ENCODE peak calls at places on chromosomes 1 and 21, in four cellular contexts. One of them, this sample, is unnamed.

GRCh38 chr21:31993826-31994791 is 121.3 kb downstream of the HUNK start:
- DNase-seq in Panc1: no peak
- DNase-seq in dorsolateral prefrontal cortex: no peak
- DNase-seq in choroid plexus epithelial cell: no peak
- DNase-seq in this sample: no peak

GRCh38 chr1:220528679-220529529 is 968 bp downstream of the MARK1 start:
- DNase-seq in dorsolateral prefrontal cortex: no peak
- DNase-seq in choroid plexus epithelial cell: no peak
- DNase-seq in Panc1: no peak
- DNase-seq in this sample: no peak

GRCh38 chr1:58576727-58577675 is at the start of gene TACSTD2:
- DNase-seq in choroid plexus epithelial cell: no peak
- DNase-seq in Panc1: no peak
- DNase-seq in dorsolateral prefrontal cortex: no peak
- DNase-seq in this sample: no peak

GRCh38 chr1:78032964-78033796 is 12.6 kb upstream of the GIPC2 start:
- DNase-seq in Panc1: no peak
- DNase-seq in dorsolateral prefrontal cortex: no peak
- DNase-seq in choroid plexus epithelial cell: peak
- DNase-seq in this sample: peak

GRCh38 chr21:43343992-43344886 is 82.7 kb downstream of the SIK1 start:
- DNase-seq in dorsolateral prefrontal cortex: no peak
- DNase-seq in Panc1: no peak
- DNase-seq in choroid plexus epithelial cell: peak
- DNase-seq in this sample: peak

GRCh38 chr1:216793303-216793702 is 70.1 kb upstream of the ESRRG start:
- DNase-seq in dorsolateral prefrontal cortex: no peak
- DNase-seq in Panc1: no peak
- DNase-seq in choroid plexus epithelial cell: no peak
- DNase-seq in this sample: no peak

GRCh38 chr21:43864313-43864805 is 664 bp upstream of the AGPAT3 start:
- DNase-seq in dorsolateral prefrontal cortex: peak
- DNase-seq in Panc1: no peak
- DNase-seq in choroid plexus epithelial cell: no peak
- DNase-seq in this sample: peak

GRCh38 chr1:235883261-235883927 is 16.7 kb upstream of the LYST start:
- DNase-seq in choroid plexus epithelial cell: peak
- DNase-seq in dorsolateral prefrontal cortex: peak
- DNase-seq in Panc1: peak
- DNase-seq in this sample: peak

GRCh38 chr1:55224729-55225128 is 9.6 kb upstream of the USP24 start:
- DNase-seq in Panc1: no peak
- DNase-seq in dorsolateral prefrontal cortex: no peak
- DNase-seq in choroid plexus epithelial cell: no peak
- DNase-seq in this sample: no peak

GRCh38 chr1:86750530-86750929 is 46.2 kb downstream of the SH3GLB1 start:
- DNase-seq in dorsolateral prefrontal cortex: no peak
- DNase-seq in Panc1: no peak
- DNase-seq in choroid plexus epithelial cell: no peak
- DNase-seq in this sample: no peak

GRCh38 chr1:227062306-227062705 is 122.2 kb downstream of the COQ8A start:
- DNase-seq in Panc1: no peak
- DNase-seq in choroid plexus epithelial cell: no peak
- DNase-seq in dorsolateral prefrontal cortex: no peak
- DNase-seq in this sample: no peak

GRCh38 chr21:14075346-14076142 is 135.2 kb downstream of the LIPI start:
- DNase-seq in Panc1: no peak
- DNase-seq in choroid plexus epithelial cell: no peak
- DNase-seq in dorsolateral prefrontal cortex: no peak
- DNase-seq in this sample: no peak

GRCh38 chr1:67987046-67987799 is 63.2 kb downstream of the DIRAS3 start:
- DNase-seq in dorsolateral prefrontal cortex: no peak
- DNase-seq in choroid plexus epithelial cell: peak
- DNase-seq in Panc1: no peak
- DNase-seq in this sample: peak

GRCh38 chr1:108041360-108042143 is 76.6 kb upstream of the VAV3 start:
- DNase-seq in choroid plexus epithelial cell: no peak
- DNase-seq in Panc1: no peak
- DNase-seq in dorsolateral prefrontal cortex: no peak
- DNase-seq in this sample: peak

GRCh38 chr1:83516369-83516768 is 482.6 kb downstream of the TTLL7 start:
- DNase-seq in choroid plexus epithelial cell: no peak
- DNase-seq in Panc1: no peak
- DNase-seq in dorsolateral prefrontal cortex: no peak
- DNase-seq in this sample: peak

GRCh38 chr1:169100208-169100882 is 6.1 kb upstream of the ATP1B1 start:
- DNase-seq in choroid plexus epithelial cell: no peak
- DNase-seq in Panc1: no peak
- DNase-seq in dorsolateral prefrontal cortex: no peak
- DNase-seq in this sample: no peak

GRCh38 chr1:92951141-92951582 is 10.1 kb downstream of the DIPK1A start:
- DNase-seq in dorsolateral prefrontal cortex: no peak
- DNase-seq in Panc1: no peak
- DNase-seq in choroid plexus epithelial cell: peak
- DNase-seq in this sample: peak

GRCh38 chr1:115069626-115070308 is 19.5 kb downstream of the TSPAN2 start:
- DNase-seq in choroid plexus epithelial cell: peak
- DNase-seq in Panc1: no peak
- DNase-seq in dorsolateral prefrontal cortex: no peak
- DNase-seq in this sample: no peak

GRCh38 chr1:212669102-212669501 is 30.5 kb downstream of the BATF3 start:
- DNase-seq in Panc1: no peak
- DNase-seq in choroid plexus epithelial cell: peak
- DNase-seq in dorsolateral prefrontal cortex: no peak
- DNase-seq in this sample: peak

GRCh38 chr1:228376651-228377631 is 29.7 kb downstream of the TRIM11 start:
- DNase-seq in dorsolateral prefrontal cortex: no peak
- DNase-seq in choroid plexus epithelial cell: no peak
- DNase-seq in Panc1: no peak
- DNase-seq in this sample: no peak

GRCh38 chr1:156851779-156852413 is 7.0 kb downstream of the INSRR start:
- DNase-seq in Panc1: no peak
- DNase-seq in choroid plexus epithelial cell: no peak
- DNase-seq in dorsolateral prefrontal cortex: no peak
- DNase-seq in this sample: no peak

GRCh38 chr1:54297596-54298283 is 97.8 kb downstream of the MRPL37 start:
- DNase-seq in choroid plexus epithelial cell: no peak
- DNase-seq in dorsolateral prefrontal cortex: peak
- DNase-seq in Panc1: no peak
- DNase-seq in this sample: peak

GRCh38 chr1:117686907-117687306 is 81.1 kb downstream of the TENT5C start:
- DNase-seq in dorsolateral prefrontal cortex: no peak
- DNase-seq in Panc1: no peak
- DNase-seq in choroid plexus epithelial cell: peak
- DNase-seq in this sample: peak

GRCh38 chr1:216910081-216910840 is 187.0 kb upstream of the ESRRG start:
- DNase-seq in dorsolateral prefrontal cortex: no peak
- DNase-seq in choroid plexus epithelial cell: peak
- DNase-seq in Panc1: no peak
- DNase-seq in this sample: no peak

GRCh38 chr1:10530281-10530740 is 55.6 kb downstream of the PEX14 start:
- DNase-seq in dorsolateral prefrontal cortex: no peak
- DNase-seq in choroid plexus epithelial cell: peak
- DNase-seq in Panc1: no peak
- DNase-seq in this sample: peak

GRCh38 chr1:236864996-236865877 is 70.1 kb downstream of the MTR start:
- DNase-seq in choroid plexus epithelial cell: no peak
- DNase-seq in dorsolateral prefrontal cortex: no peak
- DNase-seq in Panc1: no peak
- DNase-seq in this sample: no peak

GRCh38 chr1:151988405-151988851 is 5.2 kb downstream of the S100A10 start:
- DNase-seq in choroid plexus epithelial cell: peak
- DNase-seq in dorsolateral prefrontal cortex: no peak
- DNase-seq in Panc1: no peak
- DNase-seq in this sample: peak

GRCh38 chr1:25992689-25993146 is 5.1 kb downstream of the PAFAH2 start:
- DNase-seq in dorsolateral prefrontal cortex: no peak
- DNase-seq in choroid plexus epithelial cell: no peak
- DNase-seq in Panc1: no peak
- DNase-seq in this sample: no peak

GRCh38 chr1:25991937-25992688 is 5.8 kb downstream of the PAFAH2 start:
- DNase-seq in choroid plexus epithelial cell: peak
- DNase-seq in dorsolateral prefrontal cortex: no peak
- DNase-seq in Panc1: no peak
- DNase-seq in this sample: no peak

GRCh38 chr1:25989440-25989839 is 8.4 kb downstream of the PAFAH2 start:
- DNase-seq in dorsolateral prefrontal cortex: no peak
- DNase-seq in Panc1: no peak
- DNase-seq in choroid plexus epithelial cell: no peak
- DNase-seq in this sample: no peak

GRCh38 chr1:25990702-25991395 is 7.0 kb downstream of the PAFAH2 start:
- DNase-seq in dorsolateral prefrontal cortex: no peak
- DNase-seq in Panc1: no peak
- DNase-seq in choroid plexus epithelial cell: no peak
- DNase-seq in this sample: no peak

DNA sequence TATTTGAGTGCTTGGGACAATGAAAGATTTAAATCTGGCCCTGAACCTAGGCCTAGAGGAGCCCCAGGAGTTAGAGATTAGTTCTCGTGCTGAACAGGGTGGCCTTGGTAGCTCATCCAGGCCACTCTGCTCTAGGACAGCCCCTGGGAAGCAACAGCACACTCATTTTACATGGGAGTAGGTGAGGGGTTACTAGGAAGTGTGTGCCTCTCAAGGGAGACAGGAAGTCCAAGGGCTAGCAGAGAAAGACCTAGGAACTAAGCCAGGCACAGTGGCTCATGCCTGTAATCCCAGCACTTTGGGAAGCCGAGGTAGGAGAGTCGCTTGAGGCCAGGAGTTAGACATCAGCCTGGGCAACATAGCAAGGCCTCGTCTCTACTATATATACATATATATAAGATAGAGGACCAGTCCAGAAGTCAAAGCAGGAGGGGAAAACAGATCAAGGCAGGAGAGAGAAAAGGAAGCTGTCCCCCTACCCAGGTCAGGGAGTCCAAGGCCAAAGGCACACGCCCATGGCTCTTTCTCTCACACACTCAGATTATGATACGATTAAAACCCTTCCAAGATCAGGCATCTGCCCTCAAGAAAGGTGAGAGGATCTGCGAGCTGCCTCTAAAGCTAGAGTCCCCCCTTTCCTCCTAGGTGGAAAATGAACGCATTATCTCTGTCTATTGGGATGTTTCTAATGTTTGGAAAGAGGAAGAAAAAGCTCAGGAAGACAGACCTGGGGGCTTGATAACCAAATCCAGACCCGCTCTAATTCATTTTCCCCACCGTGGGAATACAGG is 7.8 kb downstream of the PAFAH2 start:
- DNase-seq in Panc1: no peak
- DNase-seq in dorsolateral prefrontal cortex: no peak
- DNase-seq in choroid plexus epithelial cell: peak
- DNase-seq in this sample: no peak
- H3K4me3 ChIP-seq in Panc1: no peak
- H3K4me3 ChIP-seq in dorsolateral prefrontal cortex: no peak
- H3K4me3 ChIP-seq in choroid plexus epithelial cell: no peak
- H3K4me3 ChIP-seq in this sample: no peak

GRCh38 chr1:39639333-39640130 is at the start of gene HEYL:
- DNase-seq in choroid plexus epithelial cell: peak
- DNase-seq in dorsolateral prefrontal cortex: no peak
- DNase-seq in Panc1: peak
- DNase-seq in this sample: peak
- TF ChIP-seq CTCF in choroid plexus epithelial cell: peak
- TF ChIP-seq CTCF in dorsolateral prefrontal cortex: no peak
- TF ChIP-seq CTCF in Panc1: peak
- TF ChIP-seq CTCF in this sample: peak

GRCh38 chr21:21968810-21969588 is 970.8 kb downstream of the NCAM2 start:
- DNase-seq in choroid plexus epithelial cell: peak
- DNase-seq in dorsolateral prefrontal cortex: no peak
- DNase-seq in Panc1: no peak
- DNase-seq in this sample: no peak

DNA sequence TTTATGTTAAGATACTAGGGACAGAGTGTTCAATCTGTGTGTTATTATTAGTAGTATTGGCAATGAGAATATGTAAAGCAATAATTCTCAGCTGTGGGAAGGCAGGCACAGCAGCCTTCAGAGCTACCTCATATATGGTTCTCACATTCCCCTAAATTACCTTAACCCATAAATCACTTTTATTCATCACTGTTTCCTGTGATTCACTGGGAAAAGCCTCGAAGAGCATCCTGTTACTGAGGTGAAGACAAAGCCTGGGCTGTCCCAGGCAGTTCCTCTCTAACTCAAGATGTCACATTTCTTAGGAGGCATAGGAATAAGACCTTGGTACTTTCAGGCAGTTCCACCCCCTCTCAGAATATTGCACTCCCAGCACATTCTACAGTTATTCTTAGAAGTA is 965.7 kb downstream of the NCAM2 start:
- DNase-seq in choroid plexus epithelial cell: no peak
- DNase-seq in Panc1: no peak
- DNase-seq in dorsolateral prefrontal cortex: no peak
- DNase-seq in this sample: no peak
- H3K4me3 ChIP-seq in choroid plexus epithelial cell: no peak
- H3K4me3 ChIP-seq in Panc1: no peak
- H3K4me3 ChIP-seq in dorsolateral prefrontal cortex: no peak
- H3K4me3 ChIP-seq in this sample: no peak

GRCh38 chr1:31678681-31679080 is 25.1 kb downstream of the COL16A1 start:
- DNase-seq in Panc1: no peak
- DNase-seq in dorsolateral prefrontal cortex: no peak
- DNase-seq in choroid plexus epithelial cell: no peak
- DNase-seq in this sample: no peak

GRCh38 chr1:31679091-31679490 is 24.7 kb downstream of the COL16A1 start:
- DNase-seq in choroid plexus epithelial cell: no peak
- DNase-seq in dorsolateral prefrontal cortex: no peak
- DNase-seq in Panc1: no peak
- DNase-seq in this sample: no peak

GRCh38 chr1:31683997-31684396 is 19.8 kb downstream of the COL16A1 start:
- DNase-seq in choroid plexus epithelial cell: no peak
- DNase-seq in Panc1: no peak
- DNase-seq in dorsolateral prefrontal cortex: no peak
- DNase-seq in this sample: no peak

GRCh38 chr1:31679676-31680230 is 24.1 kb downstream of the COL16A1 start:
- DNase-seq in Panc1: no peak
- DNase-seq in choroid plexus epithelial cell: no peak
- DNase-seq in dorsolateral prefrontal cortex: no peak
- DNase-seq in this sample: no peak

GRCh38 chr1:31681421-31681820 is 22.4 kb downstream of the COL16A1 start:
- DNase-seq in dorsolateral prefrontal cortex: no peak
- DNase-seq in Panc1: no peak
- DNase-seq in choroid plexus epithelial cell: no peak
- DNase-seq in this sample: no peak
- TF ChIP-seq CTCF in dorsolateral prefrontal cortex: no peak
- TF ChIP-seq CTCF in Panc1: no peak
- TF ChIP-seq CTCF in choroid plexus epithelial cell: peak
- TF ChIP-seq CTCF in this sample: no peak

This sample was measured in fibroblast of villous mesenchyme.